ENCODE peak calls at places on chromosomes 2 and 18, in ten cellular contexts. S is nucleus accumbens; C is HAP-1; M is HFFc6; N is activated T-helper 1 cell treated with anti-CD3 and anti-CD28 coated beads, Interleukin-2, amount 50 U/mL, for 16 hours; X is stimulated activated CD4-positive, alpha-beta T cell treated with anti-CD3 and anti-CD28 coated beads, TNF-alpha, amount 100 ng/mL, for 24 hours; F is effector CD4-positive, alpha-beta T cell; B is upper lobe of right lung; L is activated CD4-positive, CD25-positive, alpha-beta regulatory T cell treated with anti-CD3 and anti-CD28 coated beads, Interleukin-2, amount 50 U/mL, for 16 hours; K is GM10248. Q is an unnamed sample.

GRCh38 chr2:148814143-148814852 is 60.7 kb upstream of the KIF5C start:
- DNase-seq in C (no peak), N (no peak), B (no peak), K (no peak), L (no peak), S (no peak), X (no peak), F (no peak), M (peak), Q (no peak)

GRCh38 chr2:110755494-110756078 is 23.2 kb downstream of the ACOXL start:
- DNase-seq in C (no peak), K (peak), L (no peak), B (no peak), X (no peak), S (no peak), M (no peak), F (no peak), N (no peak), Q (no peak)

GRCh38 chr18:5413447-5413846 is 117.9 kb upstream of the ZBTB14 start:
- DNase-seq in X (no peak), M (no peak), N (no peak), K (no peak), S (no peak), F (no peak), C (no peak), B (no peak), L (no peak), Q (no peak)

GRCh38 chr2:235594041-235594440 is 100.2 kb downstream of the AGAP1 start:
- DNase-seq in X (no peak), K (peak), B (no peak), C (no peak), M (peak), S (no peak), F (no peak), N (no peak), L (no peak), Q (no peak)

GRCh38 chr18:55863876-55864275 is 275.9 kb upstream of the TCF4 start:
- DNase-seq in X (no peak), S (no peak), M (no peak), F (no peak), C (peak), N (no peak), L (no peak), K (no peak), B (no peak), Q (no peak)

GRCh38 chr18:24052053-24052452 is 37.5 kb downstream of the TTC39C start:
- DNase-seq in S (no peak), C (no peak), L (no peak), M (no peak), X (no peak), B (no peak), N (no peak), K (no peak), F (no peak), Q (no peak)

GRCh38 chr2:16257001-16257724 is 316.8 kb downstream of the MYCN start:
- DNase-seq in N (no peak), S (no peak), F (no peak), K (no peak), B (no peak), X (no peak), L (no peak), C (no peak), M (no peak), Q (no peak)

GRCh38 chr2:58730764-58731487 is 489.8 kb upstream of the FANCL start:
- DNase-seq in N (no peak), K (no peak), S (no peak), M (no peak), X (no peak), F (no peak), L (no peak), C (no peak), B (no peak), Q (no peak)

GRCh38 chr2:67694464-67694863 is 297.3 kb downstream of the ETAA1 start:
- DNase-seq in B (peak), N (no peak), M (no peak), F (no peak), C (no peak), S (no peak), L (no peak), X (no peak), K (no peak), Q (no peak)

GRCh38 chr2:109528811-109529501 is 84.8 kb downstream of the SEPTIN10 start:
- DNase-seq in C (no peak), S (no peak), B (peak), N (no peak), L (no peak), K (no peak), X (no peak), M (no peak), F (no peak), Q (no peak)

GRCh38 chr18:26549486-26550435 is 1.4 kb upstream of the KCTD1 start:
- DNase-seq in C (peak), X (no peak), K (peak), M (peak), B (peak), N (no peak), F (no peak), L (no peak), S (peak), Q (peak)

Q was measured in tibial artery.